ENCODE peak calls at places on chromosomes 7 and 10, in eight cellular contexts. P is pancreas, R is suprapubic skin, T is OCI-LY7, C is GM12865, X is GM12864, D is IMR-90, L is heart right ventricle. Q is an unnamed sample.

GRCh38 chr10:124228017-124228379 is 134.6 kb upstream of the CHST15 start:
- DNase-seq in R (no peak), C (no peak), X (no peak), D (no peak), L (no peak), T (no peak), P (no peak), Q (no peak)

GRCh38 chr7:155308330-155309020 is 10.8 kb downstream of the INSIG1 start:
- DNase-seq in P (no peak), X (no peak), R (no peak), D (no peak), L (no peak), T (no peak), C (no peak), Q (no peak)

GRCh38 chr7:141946874-141947273 is at the start of gene CLEC5A:
- DNase-seq in X (no peak), D (no peak), T (no peak), C (no peak), P (no peak), R (no peak), L (no peak), Q (no peak)

GRCh38 chr10:121490906-121491519 is 107.2 kb downstream of the FGFR2 start:
- DNase-seq in D (no peak), X (no peak), P (no peak), L (peak), C (no peak), T (no peak), R (no peak), Q (no peak)

GRCh38 chr10:70331486-70332268 is 47.9 kb upstream of the NPFFR1 start:
- DNase-seq in C (peak), X (peak), P (no peak), D (peak), R (no peak), T (peak), L (peak), Q (no peak)

GRCh38 chr10:99673492-99673891 is 14.2 kb downstream of the ENTPD7 start:
- DNase-seq in P (no peak), X (no peak), L (no peak), C (no peak), D (no peak), T (no peak), R (no peak), Q (no peak)

GRCh38 chr7:149854611-149855367 is 16.6 kb downstream of the ZNF862 start:
- DNase-seq in D (peak), P (peak), R (peak), C (no peak), T (peak), L (peak), X (no peak), Q (peak)

GRCh38 chr10:31350891-31351290 is 31.9 kb downstream of the ZEB1 start:
- DNase-seq in C (no peak), P (no peak), T (no peak), R (no peak), D (no peak), X (no peak), L (no peak), Q (no peak)

GRCh38 chr7:4830176-4830575 is 31.7 kb downstream of the PAPOLB start:
- DNase-seq in P (no peak), X (peak), L (peak), C (peak), R (no peak), D (peak), T (peak), Q (peak)

GRCh38 chr10:5611899-5612680 is 54.3 kb downstream of the ASB13 start:
- DNase-seq in C (no peak), T (no peak), L (no peak), R (no peak), P (no peak), D (no peak), X (no peak), Q (no peak)

GRCh38 chr7:157886711-157887110 is 549.9 kb downstream of the DNAJB6 start:
- DNase-seq in P (peak), X (no peak), L (no peak), D (no peak), R (peak), C (no peak), T (no peak), Q (no peak)

GRCh38 chr10:33248638-33249037 is 85.8 kb downstream of the NRP1 start:
- DNase-seq in P (no peak), L (no peak), X (no peak), T (peak), D (peak), R (no peak), C (peak), Q (peak)

GRCh38 chr10:68553138-68553537 is 7.0 kb upstream of the TET1 start:
- DNase-seq in R (no peak), C (no peak), T (no peak), X (no peak), D (no peak), P (no peak), L (no peak), Q (no peak)

GRCh38 chr10:62761115-62761514 is 43.4 kb upstream of the ADO start:
- DNase-seq in T (no peak), C (no peak), L (no peak), P (no peak), D (no peak), R (no peak), X (no peak), Q (no peak)

GRCh38 chr10:62062752-62063512 is 161.4 kb downstream of the ARID5B start:
- DNase-seq in D (no peak), X (no peak), T (no peak), P (no peak), L (no peak), R (no peak), C (no peak), Q (no peak)

GRCh38 chr10:27861781-27862180 is 116.2 kb upstream of the MKX start:
- DNase-seq in P (no peak), T (no peak), D (no peak), X (no peak), R (no peak), L (no peak), C (no peak), Q (no peak)

GRCh38 chr10:71748671-71749191 is 24.6 kb downstream of the VSIR start:
- DNase-seq in L (peak), D (no peak), X (peak), P (peak), C (peak), T (peak), R (no peak), Q (peak)

GRCh38 chr7:151755131-151755787 is 121.7 kb downstream of the PRKAG2 start:
- DNase-seq in R (peak), C (no peak), D (peak), X (no peak), T (no peak), P (no peak), L (no peak), Q (no peak)

GRCh38 chr10:71985542-71986250 is 21.5 kb downstream of the CHST3 start:
- DNase-seq in C (peak), X (peak), D (peak), T (no peak), R (no peak), L (no peak), P (no peak), Q (no peak)

DNA sequence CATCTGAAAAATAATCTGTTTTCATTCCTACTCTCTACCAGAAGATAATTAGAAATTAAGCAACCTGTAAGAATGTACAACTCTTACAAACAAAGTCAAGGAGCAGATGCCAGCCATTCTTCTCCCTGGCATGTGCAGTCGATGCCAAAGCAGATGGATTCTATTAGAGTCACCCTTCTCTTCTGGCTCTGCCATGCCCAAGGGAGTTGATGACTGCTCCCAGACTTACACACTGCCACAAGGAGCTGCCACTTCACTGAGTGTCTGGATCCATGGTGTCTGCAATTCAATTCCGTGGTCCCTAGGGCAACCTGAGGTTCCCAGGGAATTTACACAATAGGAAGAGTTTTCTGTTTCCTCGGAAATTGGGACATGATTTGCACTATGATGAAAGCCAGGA is 89.1 kb upstream of the IFRD1 start:
- DNase-seq in D (no peak), L (no peak), P (no peak), X (no peak), T (no peak), R (no peak), C (no peak), Q (no peak)
- H3K4me3 ChIP-seq in D (no peak), L (no peak), P (no peak), X (no peak), T (no peak), R (no peak), C (no peak), Q (no peak)

GRCh38 chr7:131945948-131946525 is 389.6 kb upstream of the PODXL start:
- DNase-seq in T (no peak), X (no peak), C (no peak), D (no peak), L (no peak), R (no peak), P (no peak), Q (no peak)
- H3K4me3 ChIP-seq in T (no peak), X (no peak), C (no peak), D (no peak), L (no peak), R (no peak), P (no peak), Q (no peak)

GRCh38 chr10:117543245-117543998 is 876 bp downstream of the EMX2 start:
- DNase-seq in R (peak), L (no peak), D (no peak), C (no peak), X (no peak), P (peak), T (no peak), Q (peak)
- H3K4me3 ChIP-seq in R (peak), L (peak), D (no peak), C (no peak), X (no peak), P (peak), T (no peak), Q (no peak)

GRCh38 chr7:55516399-55516798 is 55.9 kb downstream of the VOPP1 start:
- DNase-seq in P (no peak), T (peak), C (peak), R (no peak), X (no peak), L (no peak), D (no peak), Q (no peak)

GRCh38 chr7:55512635-55513034 is 59.7 kb downstream of the VOPP1 start:
- DNase-seq in C (no peak), R (no peak), X (no peak), T (no peak), D (no peak), P (no peak), L (no peak), Q (no peak)

GRCh38 chr7:55513849-55514248 is 58.5 kb downstream of the VOPP1 start:
- DNase-seq in D (no peak), R (no peak), P (no peak), T (no peak), C (peak), X (no peak), L (no peak), Q (no peak)

GRCh38 chr7:55515569-55516279 is 56.6 kb downstream of the VOPP1 start:
- DNase-seq in T (peak), R (no peak), D (no peak), X (peak), L (peak), C (peak), P (no peak), Q (no peak)

DNA sequence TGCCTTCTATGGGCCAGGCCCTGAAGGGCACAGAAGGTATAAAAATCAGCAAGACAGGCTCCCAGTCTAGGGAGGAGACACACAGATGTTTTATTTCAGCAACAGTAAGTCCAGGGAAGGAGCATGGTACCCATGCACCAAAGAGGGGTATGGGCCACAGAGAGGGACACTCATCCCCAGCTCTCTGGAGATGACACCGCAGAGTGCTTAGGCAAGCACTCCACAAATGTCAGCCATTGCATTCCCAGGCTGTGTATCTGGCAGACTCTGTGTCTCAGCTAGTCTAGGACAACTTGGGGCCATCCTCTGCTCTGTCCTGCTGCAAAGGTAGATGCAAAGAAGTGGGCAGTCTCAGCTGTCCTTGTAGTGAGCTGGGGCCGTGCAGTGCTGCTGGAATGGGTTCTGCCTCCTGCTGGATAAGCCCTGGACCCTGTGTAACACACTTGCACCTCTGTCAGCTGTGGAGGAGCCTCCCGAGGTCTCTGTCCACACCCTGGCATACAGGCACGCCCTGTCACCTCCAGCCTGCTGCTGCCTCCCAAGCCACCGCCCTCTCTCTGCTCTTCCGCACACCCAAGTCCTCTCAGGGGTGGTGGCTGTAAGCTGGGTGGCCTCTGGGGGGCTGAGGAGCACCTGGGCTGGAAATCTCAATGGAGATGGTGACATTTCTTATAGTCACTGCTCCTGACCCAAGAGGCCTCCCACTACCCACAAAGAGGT is 57.6 kb downstream of the VOPP1 start:
- DNase-seq in C (peak), L (no peak), P (no peak), X (no peak), R (no peak), D (no peak), T (no peak), Q (no peak)
- H3K4me3 ChIP-seq in C (peak), L (no peak), P (no peak), X (peak), R (no peak), D (no peak), T (no peak), Q (no peak)

GRCh38 chr10:17232276-17232987 is 4.4 kb downstream of the VIM start:
- DNase-seq in C (peak), R (no peak), P (no peak), D (peak), L (no peak), T (no peak), X (no peak), Q (no peak)
- H3K4me3 ChIP-seq in C (no peak), R (peak), P (peak), D (peak), L (peak), T (no peak), X (no peak), Q (no peak)

GRCh38 chr7:129853661-129854268 is 99.0 kb downstream of the UBE2H start:
- DNase-seq in T (no peak), R (no peak), D (no peak), C (no peak), L (no peak), X (no peak), P (no peak), Q (no peak)
- H3K4me3 ChIP-seq in T (no peak), R (no peak), D (no peak), C (no peak), L (no peak), X (no peak), P (no peak), Q (no peak)

DNA sequence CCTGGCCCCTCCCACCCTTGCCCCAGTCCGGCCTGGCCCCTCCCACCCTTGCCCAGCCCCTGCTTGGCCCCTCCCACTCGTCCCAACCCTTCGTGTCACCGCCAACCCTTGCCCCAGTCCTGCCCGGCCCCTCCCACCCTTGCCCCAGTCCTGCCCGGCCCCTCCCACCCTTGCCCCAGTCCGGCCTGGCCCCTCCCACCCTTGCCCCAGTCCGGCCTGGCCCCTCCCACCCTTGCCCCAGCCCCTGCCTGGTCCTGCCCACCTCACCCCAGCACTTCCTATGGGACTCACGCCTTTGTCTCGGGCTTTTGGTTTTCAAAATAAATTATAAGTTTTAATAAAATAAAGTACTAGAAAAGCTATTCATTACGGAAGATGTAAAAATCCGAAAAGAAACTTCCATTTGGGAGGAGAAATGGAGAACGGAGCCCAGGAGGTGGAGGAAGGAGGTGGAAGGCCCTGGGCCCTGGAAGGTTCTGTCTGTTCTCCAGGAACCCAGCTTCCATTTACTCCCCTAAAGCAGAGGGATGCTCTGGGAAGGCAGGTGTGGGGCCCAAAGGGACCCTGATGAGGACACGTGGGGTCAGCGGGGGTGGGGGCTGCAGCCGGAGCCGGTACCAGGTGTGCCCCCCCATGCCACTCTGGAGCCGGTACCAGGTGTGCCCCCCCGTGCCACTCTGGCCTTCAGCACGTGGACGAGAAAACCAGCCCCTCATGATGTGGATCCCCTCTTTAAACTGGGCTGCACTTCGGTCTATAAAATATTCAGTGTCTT is 52.2 kb downstream of the PWWP2B start:
- DNase-seq in C (no peak), P (peak), R (peak), X (no peak), L (peak), D (no peak), T (peak), Q (no peak)
- H3K4me3 ChIP-seq in C (no peak), P (no peak), R (no peak), X (no peak), L (no peak), D (no peak), T (peak), Q (no peak)

Q was measured in naive thymus-derived CD4-positive, alpha-beta T cell.